ENCODE peak calls at places on chromosomes 1 and 21, in eight cellular contexts. V is PC-3, L is nephron progenitor cell, R is suprapubic skin, T is choroid plexus epithelial cell, Q is endothelial cell, G is fibroblast of pulmonary artery, Z is BJ. P is an unnamed sample.

GRCh38 chr1:206469933-206470691 is at the start of gene IKBKE:
- DNase-seq in V (peak; percentile 88), L (peak; percentile 35), R (no peak), T (peak; percentile 79), Q (peak; percentile 38), G (peak; percentile 77), Z (no peak), P (no peak)

GRCh38 chr1:55854911-55855310 is 639.7 kb upstream of the USP24 start:
- DNase-seq in V (no peak), L (no peak), R (no peak), T (peak; percentile 65), Q (no peak), G (peak; percentile 36), Z (no peak), P (no peak)

GRCh38 chr1:208606976-208607375 is 362.8 kb upstream of the PLXNA2 start:
- DNase-seq in V (no peak), L (no peak), R (no peak), T (no peak), Q (no peak), G (no peak), Z (no peak), P (no peak)

GRCh38 chr1:212607924-212608208 is 695 bp upstream of the ATF3 start:
- DNase-seq in V (no peak), L (no peak), R (no peak), T (no peak), Q (peak; percentile 19), G (no peak), Z (no peak), P (peak; percentile 30)

GRCh38 chr1:37945743-37946702 is 830 bp downstream of the INPP5B start:
- DNase-seq in V (no peak), L (peak; percentile 21), R (peak; percentile 86), T (peak; percentile 98), Q (peak; percentile 24), G (peak; percentile 98), Z (peak; percentile 59), P (no peak)

GRCh38 chr1:23930861-23931471 is 17.8 kb upstream of the CNR2 start:
- DNase-seq in V (no peak), L (no peak), R (peak; percentile 13), T (peak; percentile 81), Q (no peak), G (peak; percentile 64), Z (peak; percentile 78), P (no peak)

GRCh38 chr21:45146801-45147200 is 72.4 kb downstream of the ADARB1 start:
- DNase-seq in V (no peak), L (no peak), R (no peak), T (no peak), Q (no peak), G (no peak), Z (no peak), P (no peak)

GRCh38 chr1:60848583-60849188 is 233.7 kb upstream of the NFIA start:
- DNase-seq in V (peak; percentile 55), L (no peak), R (no peak), T (peak; percentile 75), Q (no peak), G (peak; percentile 75), Z (peak; percentile 16), P (no peak)

GRCh38 chr1:164380893-164381292 is 178.1 kb upstream of the PBX1 start:
- DNase-seq in V (peak; percentile 57), L (no peak), R (no peak), T (peak; percentile 19), Q (no peak), G (no peak), Z (no peak), P (no peak)

GRCh38 chr1:185823471-185823870 is 89.3 kb downstream of the HMCN1 start:
- DNase-seq in V (peak; percentile 2), L (no peak), R (no peak), T (peak; percentile 82), Q (no peak), G (peak; percentile 16), Z (no peak), P (no peak)

GRCh38 chr1:185819798-185820197 is 85.6 kb downstream of the HMCN1 start:
- DNase-seq in V (no peak), L (no peak), R (no peak), T (no peak), Q (no peak), G (no peak), Z (no peak), P (no peak)

GRCh38 chr1:185824106-185824505 is 89.9 kb downstream of the HMCN1 start:
- DNase-seq in V (no peak), L (no peak), R (no peak), T (no peak), Q (no peak), G (no peak), Z (no peak), P (no peak)

GRCh38 chr1:185825556-185825955 is 91.4 kb downstream of the HMCN1 start:
- DNase-seq in V (no peak), L (no peak), R (no peak), T (peak; percentile 25), Q (no peak), G (peak; percentile 29), Z (peak; percentile 41), P (no peak)

DNA sequence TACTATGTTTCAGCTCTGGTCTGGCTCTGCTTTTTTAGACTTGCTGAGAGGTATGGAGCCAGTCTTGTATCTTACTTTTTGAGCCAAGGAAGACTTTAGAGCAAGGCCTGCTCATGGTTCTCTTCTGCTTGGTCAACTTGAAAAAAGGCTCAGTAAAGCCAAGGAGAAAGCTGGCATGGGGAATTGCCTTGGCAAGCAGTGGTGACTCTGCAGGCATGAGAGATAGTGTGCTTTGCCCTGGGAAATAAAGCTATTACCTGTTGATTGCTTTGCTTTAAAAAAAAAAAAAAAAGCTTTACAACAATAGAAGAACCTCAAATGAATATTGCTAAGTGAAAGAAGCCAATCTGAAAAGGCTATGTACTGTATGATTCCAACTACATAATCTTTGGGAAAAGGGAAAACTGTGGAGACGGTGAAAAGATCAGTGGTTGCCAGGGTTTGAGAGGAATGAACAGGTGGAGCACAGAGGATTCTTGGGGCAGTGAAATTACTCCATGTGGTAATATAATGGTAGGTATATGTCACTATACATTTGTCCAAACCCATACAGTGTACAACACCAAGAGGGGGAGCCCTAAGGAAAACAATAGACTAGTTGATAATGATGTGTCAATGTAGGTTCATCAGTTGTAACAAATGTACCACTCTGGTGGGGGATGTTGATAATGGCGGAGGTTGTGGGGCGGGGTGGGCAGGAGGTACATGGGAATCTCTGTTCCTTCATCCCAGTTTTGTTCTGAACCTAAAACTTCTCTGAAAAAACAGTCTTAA is 87.6 kb downstream of the HMCN1 start:
- DNase-seq in V (peak; percentile 34), L (no peak), R (no peak), T (peak; percentile 29), Q (no peak), G (no peak), Z (no peak), P (no peak)
- TF ChIP-seq CTCF in V (peak; percentile 44), L (no peak), R (no peak), T (peak; percentile 41), Q (no peak), G (no peak), Z (no peak), P (no peak)

DNA sequence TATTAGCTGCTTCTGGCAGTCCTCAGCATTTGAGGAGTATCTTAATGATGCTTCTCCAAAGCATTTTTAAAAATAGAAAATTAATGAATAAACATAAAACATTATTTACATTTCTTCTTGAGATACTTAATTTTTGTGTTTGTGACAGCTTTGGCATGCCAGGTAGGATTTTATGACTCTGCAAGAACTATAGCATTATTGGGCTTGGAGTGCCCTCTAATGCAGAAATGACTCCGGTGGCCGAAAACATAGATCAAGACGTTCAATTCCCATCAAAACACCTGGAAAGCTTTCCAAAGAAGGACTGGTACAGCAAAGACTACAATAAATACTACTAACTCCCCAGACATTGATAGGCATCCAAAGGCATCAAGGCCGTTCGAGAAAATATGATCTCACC is 366.4 kb upstream of the CXADR start:
- DNase-seq in V (no peak), L (no peak), R (no peak), T (no peak), Q (no peak), G (no peak), Z (no peak), P (no peak)
- TF ChIP-seq CTCF in V (no peak), L (no peak), R (no peak), T (no peak), Q (no peak), G (no peak), Z (no peak), P (no peak)

DNA sequence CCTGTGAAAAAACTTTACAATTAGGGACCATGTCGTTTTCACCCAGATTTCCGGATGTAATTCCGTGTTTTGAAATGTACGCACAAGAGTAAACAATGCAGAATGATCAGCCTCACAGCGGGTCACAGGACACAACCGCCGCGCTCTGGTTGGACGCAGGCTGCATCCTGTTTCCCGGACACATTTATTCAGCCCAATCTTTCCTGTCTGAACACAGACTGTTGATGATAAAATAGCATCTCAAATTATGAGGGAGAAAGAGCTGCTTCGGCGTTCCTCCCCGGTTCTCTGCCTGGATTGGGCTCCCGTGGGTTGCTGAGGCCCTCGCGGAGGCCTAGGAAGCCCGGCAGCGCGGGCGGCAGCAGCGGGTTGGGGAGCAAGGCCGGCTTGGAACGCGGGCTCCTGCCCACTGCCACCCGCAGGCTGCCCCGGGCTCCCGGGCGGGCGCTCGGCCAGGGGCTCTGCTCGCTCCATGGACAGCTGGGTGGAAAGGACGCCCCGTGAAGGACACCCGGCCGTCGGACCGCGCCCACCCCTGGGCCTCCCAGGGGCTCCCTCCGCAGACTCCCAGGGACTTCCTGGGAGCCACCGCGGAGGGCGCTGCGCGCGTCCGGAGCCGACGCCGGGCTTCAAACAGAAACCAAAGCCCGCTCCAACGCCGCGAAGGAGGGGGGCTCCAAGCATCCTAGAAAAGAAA is 122.4 kb downstream of the ESRRG start:
- DNase-seq in V (peak; percentile 82), L (peak; percentile 74), R (peak; percentile 75), T (peak; percentile 79), Q (peak; percentile 72), G (peak; percentile 85), Z (peak; percentile 19), P (peak; percentile 67)
- TF ChIP-seq CTCF in V (peak; percentile 85), L (peak; percentile 41), R (peak; percentile 64), T (peak; percentile 61), Q (no peak), G (peak; percentile 47), Z (peak; percentile 80), P (peak; percentile 69)

GRCh38 chr1:216721878-216722277 is 1.4 kb downstream of the ESRRG start:
- DNase-seq in V (no peak), L (no peak), R (no peak), T (no peak), Q (no peak), G (no peak), Z (no peak), P (no peak)

GRCh38 chr1:216731562-216731961 is 8.3 kb upstream of the ESRRG start:
- DNase-seq in V (no peak), L (no peak), R (no peak), T (no peak), Q (no peak), G (no peak), Z (no peak), P (no peak)

GRCh38 chr1:216722841-216723240 is 388 bp downstream of the ESRRG start:
- DNase-seq in V (no peak), L (no peak), R (no peak), T (no peak), Q (peak; percentile 3), G (no peak), Z (no peak), P (no peak)

GRCh38 chr1:216723274-216723780 is at the start of gene ESRRG:
- DNase-seq in V (no peak), L (peak; percentile 78), R (no peak), T (peak; percentile 7), Q (peak; percentile 73), G (no peak), Z (no peak), P (peak; percentile 46)

DNA sequence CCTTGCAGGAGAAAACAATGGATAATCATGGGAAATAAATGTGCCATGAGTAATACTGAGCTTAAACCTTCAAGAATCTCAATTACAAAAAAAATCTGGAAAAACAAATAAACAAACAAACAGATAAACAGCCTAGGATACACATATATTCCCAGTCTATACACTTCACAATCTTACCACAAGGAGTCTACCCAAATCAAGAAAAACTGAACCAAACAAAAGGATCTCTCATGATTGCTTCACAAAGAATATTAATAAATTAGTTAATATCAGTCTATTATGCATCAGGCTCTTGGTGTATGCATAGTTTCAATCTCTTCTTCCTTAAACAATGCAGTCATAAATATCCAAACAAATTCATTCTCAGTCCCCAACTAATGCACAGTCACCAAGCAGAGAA is 3.2 kb upstream of the ESRRG start:
- DNase-seq in V (no peak), L (no peak), R (no peak), T (no peak), Q (no peak), G (no peak), Z (no peak), P (no peak)
- TF ChIP-seq CTCF in V (peak; percentile 55), L (no peak), R (no peak), T (no peak), Q (peak; percentile 38), G (no peak), Z (no peak), P (peak; percentile 55)